ENCODE peak calls at places on chromosomes 6 and 20, in ten cellular contexts. G is psoas muscle; J is tibial artery; U is endothelial cell of umbilical vein; M is astrocyte; I is SJSA1; Z is GM23338; V is CD8-positive, alpha-beta memory T cell; E is neuronal stem cell; Y is suprapubic skin. Q is an unnamed sample.

GRCh38 chr6:90811596-90812226 is 224.8 kb upstream of the MAP3K7 start:
- DNase-seq in G (no peak), J (no peak), U (no peak), M (no peak), I (no peak), Z (no peak), V (no peak), E (no peak), Y (no peak), Q (no peak)

GRCh38 chr20:21507275-21508229 is 6.3 kb downstream of the NKX2-2 start:
- DNase-seq in G (no peak), J (no peak), U (no peak), M (no peak), I (no peak), Z (peak; percentile 31), V (no peak), E (no peak), Y (no peak), Q (no peak)

GRCh38 chr6:97049254-97050004 is 124.9 kb downstream of the KLHL32 start:
- DNase-seq in G (no peak), J (no peak), U (no peak), M (no peak), I (no peak), Z (no peak), V (no peak), E (no peak), Y (no peak), Q (no peak)

GRCh38 chr20:5715068-5715841 is 34.9 kb upstream of the SHLD1 start:
- DNase-seq in G (no peak), J (no peak), U (no peak), M (no peak), I (no peak), Z (no peak), V (no peak), E (no peak), Y (no peak), Q (no peak)

GRCh38 chr6:61887425-61887824 is 398.6 kb downstream of the KHDRBS2 start:
- DNase-seq in G (no peak), J (no peak), U (no peak), M (no peak), I (no peak), Z (peak; percentile 12), V (no peak), E (no peak), Y (no peak), Q (no peak)

GRCh38 chr6:128079026-128079425 is 178.2 kb upstream of the THEMIS start:
- DNase-seq in G (no peak), J (no peak), U (no peak), M (peak; percentile 34), I (no peak), Z (no peak), V (no peak), E (no peak), Y (no peak), Q (no peak)

GRCh38 chr20:58702859-58703648 is 10.5 kb downstream of the NPEPL1 start:
- DNase-seq in G (no peak), J (no peak), U (no peak), M (no peak), I (no peak), Z (no peak), V (no peak), E (no peak), Y (peak; percentile 35), Q (no peak)

GRCh38 chr20:20740595-20740994 is 28.2 kb upstream of the RALGAPA2 start:
- DNase-seq in G (no peak), J (no peak), U (no peak), M (no peak), I (peak; percentile 7), Z (no peak), V (no peak), E (no peak), Y (no peak), Q (no peak)

GRCh38 chr6:1701668-1702353 is 92.1 kb downstream of the FOXC1 start:
- DNase-seq in G (peak; percentile 26), J (peak; percentile 85), U (no peak), M (peak; percentile 95), I (peak; percentile 89), Z (peak; percentile 25), V (no peak), E (no peak), Y (no peak), Q (no peak)

GRCh38 chr6:136963259-136963658 is 41.2 kb downstream of the SLC35D3 start:
- DNase-seq in G (no peak), J (no peak), U (no peak), M (no peak), I (no peak), Z (no peak), V (no peak), E (no peak), Y (no peak), Q (no peak)

GRCh38 chr20:56440346-56441007 is 27.9 kb upstream of the RTF2 start:
- DNase-seq in G (no peak), J (peak; percentile 21), U (no peak), M (peak; percentile 27), I (no peak), Z (no peak), V (peak; percentile 67), E (no peak), Y (no peak), Q (no peak)

GRCh38 chr6:170174124-170174770 is 116.6 kb downstream of the DLL1 start:
- DNase-seq in G (no peak), J (peak; percentile 65), U (no peak), M (no peak), I (peak; percentile 22), Z (no peak), V (no peak), E (no peak), Y (no peak), Q (no peak)

GRCh38 chr6:147341486-147341885 is 137.3 kb downstream of the STXBP5 start:
- DNase-seq in G (no peak), J (no peak), U (no peak), M (no peak), I (no peak), Z (no peak), V (no peak), E (no peak), Y (no peak), Q (no peak)

GRCh38 chr20:7980332-7981046 is 39.1 kb downstream of the TMX4 start:
- DNase-seq in G (no peak), J (no peak), U (peak; percentile 58), M (peak; percentile 29), I (no peak), Z (peak; percentile 51), V (no peak), E (peak; percentile 8), Y (no peak), Q (peak; percentile 1)

GRCh38 chr20:10519361-10520048 is 84.4 kb downstream of the SLX4IP start:
- DNase-seq in G (no peak), J (no peak), U (no peak), M (peak; percentile 83), I (no peak), Z (no peak), V (peak; percentile 14), E (no peak), Y (no peak), Q (no peak)

GRCh38 chr20:2379511-2380229 is 1.0 kb upstream of the TGM6 start:
- DNase-seq in G (no peak), J (no peak), U (no peak), M (no peak), I (no peak), Z (peak; percentile 67), V (peak; percentile 49), E (no peak), Y (no peak), Q (peak; percentile 39)

GRCh38 chr20:60100780-60101179 is 142.6 kb downstream of the CDH26 start:
- DNase-seq in G (no peak), J (no peak), U (no peak), M (no peak), I (no peak), Z (no peak), V (no peak), E (no peak), Y (no peak), Q (no peak)

GRCh38 chr6:1306133-1306532 is 5.8 kb upstream of the FOXQ1 start:
- DNase-seq in G (no peak), J (no peak), U (no peak), M (no peak), I (no peak), Z (no peak), V (no peak), E (no peak), Y (no peak), Q (no peak)

DNA sequence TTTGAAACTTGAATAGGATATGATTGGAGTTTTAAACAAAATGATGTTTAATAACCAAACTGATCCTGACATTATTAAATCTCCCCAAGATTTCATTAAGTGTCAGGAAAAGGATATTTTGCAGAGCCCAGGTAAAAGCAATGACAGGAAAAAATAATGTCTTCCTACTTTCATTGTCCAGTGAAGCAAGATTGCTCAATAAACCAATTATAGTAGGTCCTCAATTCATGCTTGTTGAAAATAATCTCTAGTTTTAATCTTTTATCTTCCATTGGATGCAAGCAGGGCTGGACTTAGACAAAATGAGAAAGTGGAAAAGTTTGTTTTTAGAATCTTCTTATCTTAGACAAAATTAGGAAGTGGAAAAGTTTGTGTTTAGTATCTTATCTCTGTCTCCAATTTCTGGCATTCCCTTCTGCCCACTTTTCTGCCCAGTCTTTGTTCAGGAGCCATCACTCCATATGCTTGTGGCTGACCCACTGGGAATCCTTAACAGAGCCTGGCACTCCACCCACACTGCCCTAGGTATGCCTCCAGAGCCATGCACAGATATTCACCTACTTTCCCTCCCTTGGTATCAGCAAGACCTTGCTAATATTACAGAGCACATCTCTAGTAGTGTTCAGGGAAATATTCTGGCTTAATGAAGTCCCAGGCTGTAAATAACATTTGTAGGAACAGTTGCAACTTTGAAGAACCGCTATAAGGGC is 57.0 kb upstream of the CARMIL1 start:
- DNase-seq in G (no peak), J (no peak), U (no peak), M (peak; percentile 0), I (no peak), Z (no peak), V (no peak), E (no peak), Y (no peak), Q (no peak)
- H3K4me1 ChIP-seq in G (no peaks in the 10 kb centered on the region), J (peaks cover 8% of the 10 kb centered on the region), U (peaks cover 6% of the 10 kb centered on the region), M (peaks cover 3% of the 10 kb centered on the region), I (peaks cover 7% of the 10 kb centered on the region), Z (peaks cover 19% of the 10 kb centered on the region), V (no peaks in the 10 kb centered on the region), E (peaks cover 4% of the 10 kb centered on the region), Y (peaks cover 55% of the 10 kb centered on the region), Q (no peaks in the 10 kb centered on the region)

GRCh38 chr6:152244998-152245630 is 392.0 kb downstream of the SYNE1 start:
- DNase-seq in G (no peak), J (no peak), U (peak; percentile 74), M (no peak), I (no peak), Z (no peak), V (no peak), E (no peak), Y (no peak), Q (no peak)
- H3K36me3 ChIP-seq in G (peaks cover 41% of the 10 kb centered on the region), J (peaks cover 24% of the 10 kb centered on the region), U (peaks cover 5% of the 10 kb centered on the region), M (peaks cover 41% of the 10 kb centered on the region), I (peaks cover 52% of the 10 kb centered on the region), Z (no peaks in the 10 kb centered on the region), V (peaks cover 25% of the 10 kb centered on the region), E (no peaks in the 10 kb centered on the region), Y (peaks cover 31% of the 10 kb centered on the region), Q (peaks cover 46% of the 10 kb centered on the region)

GRCh38 chr6:13373488-13373886 is 45.1 kb upstream of the TBC1D7 start:
- DNase-seq in G (no peak), J (no peak), U (peak; percentile 67), M (no peak), I (no peak), Z (no peak), V (no peak), E (no peak), Y (peak; percentile 1), Q (no peak)
- H3K4me1 ChIP-seq in G (peaks cover 4% of the 10 kb centered on the region), J (peaks cover 55% of the 10 kb centered on the region), U (peaks cover 12% of the 10 kb centered on the region), M (no peaks in the 10 kb centered on the region), I (peaks cover 11% of the 10 kb centered on the region), Z (no peaks in the 10 kb centered on the region), V (peaks cover 10% of the 10 kb centered on the region), E (peaks cover 9% of the 10 kb centered on the region), Y (peaks cover 3% of the 10 kb centered on the region), Q (peaks cover 9% of the 10 kb centered on the region)

GRCh38 chr6:83838727-83839126 is 14.4 kb upstream of the RIPPLY2 start:
- DNase-seq in G (no peak), J (no peak), U (no peak), M (no peak), I (no peak), Z (peak; percentile 21), V (no peak), E (no peak), Y (no peak), Q (no peak)
- H3K36me3 ChIP-seq in G (no peaks in the 10 kb centered on the region), J (no peaks in the 10 kb centered on the region), U (no peaks in the 10 kb centered on the region), M (no peaks in the 10 kb centered on the region), I (no peaks in the 10 kb centered on the region), Z (no peaks in the 10 kb centered on the region), V (no peaks in the 10 kb centered on the region), E (no peaks in the 10 kb centered on the region), Y (no peaks in the 10 kb centered on the region), Q (no peaks in the 10 kb centered on the region)